ENCODE peak calls at places on chromosomes 13 and 19, in ten cellular contexts. One of them, this sample, is unnamed.

GRCh38 chr19:15323496-15324235 is 8.7 kb downstream of the BRD4 start:
- DNase-seq in transverse colon: peak; percentile 59
- DNase-seq in suprapubic skin: peak; percentile 71
- DNase-seq in stomach: peak; percentile 57
- DNase-seq in ovary: peak; percentile 64
- DNase-seq in esophagus muscularis mucosa: no peak
- DNase-seq in tibial nerve: no peak
- DNase-seq in K562: peak; percentile 28
- DNase-seq in H1: no peak
- DNase-seq in A549: no peak
- DNase-seq in this sample: no peak

GRCh38 chr13:82947121-82948077 is 934.9 kb downstream of the SLITRK1 start:
- DNase-seq in transverse colon: no peak
- DNase-seq in suprapubic skin: no peak
- DNase-seq in stomach: no peak
- DNase-seq in ovary: no peak
- DNase-seq in esophagus muscularis mucosa: no peak
- DNase-seq in tibial nerve: no peak
- DNase-seq in K562: no peak
- DNase-seq in H1: no peak
- DNase-seq in A549: no peak
- DNase-seq in this sample: no peak

GRCh38 chr19:1251503-1252220 is 3.3 kb downstream of the MIDN start:
- DNase-seq in transverse colon: peak; percentile 52
- DNase-seq in suprapubic skin: peak; percentile 90
- DNase-seq in stomach: no peak
- DNase-seq in ovary: peak; percentile 74
- DNase-seq in esophagus muscularis mucosa: no peak
- DNase-seq in tibial nerve: no peak
- DNase-seq in K562: peak; percentile 45
- DNase-seq in H1: no peak
- DNase-seq in A549: no peak
- DNase-seq in this sample: peak; percentile 84

GRCh38 chr19:33859016-33859415 is 62.3 kb downstream of the KCTD15 start:
- DNase-seq in transverse colon: no peak
- DNase-seq in suprapubic skin: no peak
- DNase-seq in stomach: no peak
- DNase-seq in ovary: no peak
- DNase-seq in esophagus muscularis mucosa: no peak
- DNase-seq in tibial nerve: no peak
- DNase-seq in K562: no peak
- DNase-seq in H1: no peak
- DNase-seq in A549: no peak
- DNase-seq in this sample: no peak

GRCh38 chr13:76035711-76036110 is 399.6 kb downstream of the LMO7 start:
- DNase-seq in transverse colon: no peak
- DNase-seq in suprapubic skin: no peak
- DNase-seq in stomach: no peak
- DNase-seq in ovary: no peak
- DNase-seq in esophagus muscularis mucosa: no peak
- DNase-seq in tibial nerve: no peak
- DNase-seq in K562: no peak
- DNase-seq in H1: no peak
- DNase-seq in A549: no peak
- DNase-seq in this sample: no peak

GRCh38 chr19:44109458-44109857 is 3.7 kb upstream of the ZNF225 start:
- DNase-seq in transverse colon: no peak
- DNase-seq in suprapubic skin: no peak
- DNase-seq in stomach: no peak
- DNase-seq in ovary: no peak
- DNase-seq in esophagus muscularis mucosa: no peak
- DNase-seq in tibial nerve: no peak
- DNase-seq in K562: no peak
- DNase-seq in H1: no peak
- DNase-seq in A549: no peak
- DNase-seq in this sample: no peak

GRCh38 chr19:6611441-6611852 is 20.5 kb upstream of the CD70 start:
- DNase-seq in transverse colon: no peak
- DNase-seq in suprapubic skin: no peak
- DNase-seq in stomach: no peak
- DNase-seq in ovary: no peak
- DNase-seq in esophagus muscularis mucosa: no peak
- DNase-seq in tibial nerve: no peak
- DNase-seq in K562: no peak
- DNase-seq in H1: no peak
- DNase-seq in A549: no peak
- DNase-seq in this sample: no peak

GRCh38 chr19:16136185-16137067 is 7.1 kb upstream of the HSH2D start:
- DNase-seq in transverse colon: no peak
- DNase-seq in suprapubic skin: no peak
- DNase-seq in stomach: no peak
- DNase-seq in ovary: no peak
- DNase-seq in esophagus muscularis mucosa: no peak
- DNase-seq in tibial nerve: no peak
- DNase-seq in K562: no peak
- DNase-seq in H1: no peak
- DNase-seq in A549: no peak
- DNase-seq in this sample: no peak

GRCh38 chr19:45518469-45518826 is 11.2 kb downstream of the VASP start:
- DNase-seq in transverse colon: peak; percentile 57
- DNase-seq in suprapubic skin: no peak
- DNase-seq in stomach: peak; percentile 56
- DNase-seq in ovary: no peak
- DNase-seq in esophagus muscularis mucosa: no peak
- DNase-seq in tibial nerve: no peak
- DNase-seq in K562: no peak
- DNase-seq in H1: no peak
- DNase-seq in A549: no peak
- DNase-seq in this sample: no peak

GRCh38 chr19:45526143-45526542 is 18.9 kb downstream of the VASP start:
- DNase-seq in transverse colon: peak; percentile 68
- DNase-seq in suprapubic skin: no peak
- DNase-seq in stomach: peak; percentile 70
- DNase-seq in ovary: peak; percentile 84
- DNase-seq in esophagus muscularis mucosa: no peak
- DNase-seq in tibial nerve: no peak
- DNase-seq in K562: peak; percentile 76
- DNase-seq in H1: peak; percentile 61
- DNase-seq in A549: peak; percentile 88
- DNase-seq in this sample: no peak

GRCh38 chr19:45524575-45525129 is 17.4 kb downstream of the VASP start:
- DNase-seq in transverse colon: no peak
- DNase-seq in suprapubic skin: no peak
- DNase-seq in stomach: no peak
- DNase-seq in ovary: no peak
- DNase-seq in esophagus muscularis mucosa: no peak
- DNase-seq in tibial nerve: no peak
- DNase-seq in K562: no peak
- DNase-seq in H1: no peak
- DNase-seq in A549: no peak
- DNase-seq in this sample: no peak

GRCh38 chr19:45523642-45524256 is 16.5 kb downstream of the VASP start:
- DNase-seq in transverse colon: peak; percentile 85
- DNase-seq in suprapubic skin: peak; percentile 85
- DNase-seq in stomach: peak; percentile 80
- DNase-seq in ovary: peak; percentile 81
- DNase-seq in esophagus muscularis mucosa: peak; percentile 94
- DNase-seq in tibial nerve: no peak
- DNase-seq in K562: peak; percentile 81
- DNase-seq in H1: peak; percentile 64
- DNase-seq in A549: peak; percentile 94
- DNase-seq in this sample: peak; percentile 86

DNA sequence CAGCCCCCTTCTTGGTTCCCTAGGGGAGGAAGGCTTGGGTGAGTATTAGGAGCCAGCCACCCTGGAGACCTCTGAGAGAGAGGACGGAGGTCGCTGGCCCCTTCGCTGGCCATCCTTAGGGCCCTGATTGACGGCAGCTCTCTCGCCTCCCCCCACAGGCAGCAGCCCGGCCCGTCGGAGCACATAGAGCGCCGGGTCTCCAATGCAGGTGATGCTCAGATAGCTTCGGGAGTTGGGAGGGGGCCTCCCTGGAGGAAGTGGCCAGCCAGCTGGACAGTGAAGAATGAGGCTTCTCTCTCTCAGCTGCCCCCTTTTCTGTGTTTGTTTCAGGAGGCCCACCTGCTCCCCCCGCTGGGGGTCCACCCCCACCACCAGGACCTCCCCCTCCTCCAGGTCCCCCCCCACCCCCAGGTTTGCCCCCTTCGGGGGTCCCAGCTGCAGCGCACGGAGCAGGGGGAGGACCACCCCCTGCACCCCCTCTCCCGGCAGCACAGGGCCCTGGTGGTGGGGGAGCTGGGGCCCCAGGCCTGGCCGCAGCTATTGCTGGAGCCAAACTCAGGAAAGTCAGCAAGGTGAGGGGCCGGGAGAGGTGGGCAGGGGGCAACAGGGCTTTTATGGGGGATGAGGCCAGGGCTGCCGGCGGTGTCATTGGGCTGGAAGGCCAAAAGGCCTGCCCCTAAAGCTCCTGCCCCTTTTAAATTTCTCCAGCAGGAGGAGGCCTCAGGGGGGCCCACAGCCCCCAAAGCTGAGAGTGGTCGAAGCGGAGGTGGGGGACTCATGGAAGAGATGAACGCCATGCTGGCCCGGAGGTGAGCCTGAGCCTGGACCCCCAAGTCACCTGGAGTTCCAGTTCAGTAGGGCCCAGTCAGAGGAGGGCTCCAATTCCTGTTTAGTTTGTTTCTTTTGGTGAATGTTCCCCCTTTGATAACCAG is 15.0 kb downstream of the VASP start:
- DNase-seq in transverse colon: no peak
- DNase-seq in suprapubic skin: no peak
- DNase-seq in stomach: no peak
- DNase-seq in ovary: no peak
- DNase-seq in esophagus muscularis mucosa: no peak
- DNase-seq in tibial nerve: no peak
- DNase-seq in K562: no peak
- DNase-seq in H1: no peak
- DNase-seq in A549: no peak
- DNase-seq in this sample: no peak
- H3K4me1 ChIP-seq in transverse colon: no peaks in the 10 kb centered on the region
- H3K4me1 ChIP-seq in suprapubic skin: peaks cover 11% of the 10 kb centered on the region
- H3K4me1 ChIP-seq in stomach: peaks cover 49% of the 10 kb centered on the region
- H3K4me1 ChIP-seq in ovary: peaks cover 1% of the 10 kb centered on the region
- H3K4me1 ChIP-seq in esophagus muscularis mucosa: peaks cover 65% of the 10 kb centered on the region
- H3K4me1 ChIP-seq in tibial nerve: no peaks in the 10 kb centered on the region
- H3K4me1 ChIP-seq in K562: peaks cover 23% of the 10 kb centered on the region
- H3K4me1 ChIP-seq in H1: no peaks in the 10 kb centered on the region
- H3K4me1 ChIP-seq in A549: peaks cover 34% of the 10 kb centered on the region
- H3K4me1 ChIP-seq in this sample: peaks cover 8% of the 10 kb centered on the region

GRCh38 chr19:18478545-18479311 is 40.8 kb upstream of the ISYNA1 start:
- DNase-seq in transverse colon: peak; percentile 76
- DNase-seq in suprapubic skin: peak; percentile 94
- DNase-seq in stomach: peak; percentile 70
- DNase-seq in ovary: peak; percentile 59
- DNase-seq in esophagus muscularis mucosa: peak; percentile 96
- DNase-seq in tibial nerve: peak; percentile 56
- DNase-seq in K562: peak; percentile 71
- DNase-seq in H1: no peak
- DNase-seq in A549: peak; percentile 83
- DNase-seq in this sample: peak; percentile 92
- TF ChIP-seq EP300 in transverse colon: peak; percentile 87
- TF ChIP-seq EP300 in suprapubic skin: no peak
- TF ChIP-seq EP300 in stomach: peak; percentile 60
- TF ChIP-seq EP300 in ovary: peak; percentile 96
- TF ChIP-seq EP300 in esophagus muscularis mucosa: peak; percentile 83
- TF ChIP-seq EP300 in tibial nerve: peak; percentile 87
- TF ChIP-seq EP300 in K562: peak; percentile 56
- TF ChIP-seq EP300 in H1: no peak
- TF ChIP-seq EP300 in A549: no peak
- TF ChIP-seq EP300 in this sample: peak; percentile 99

GRCh38 chr13:30438286-30438685 is 16.0 kb downstream of the UBE2L5 start:
- DNase-seq in transverse colon: no peak
- DNase-seq in suprapubic skin: no peak
- DNase-seq in stomach: no peak
- DNase-seq in ovary: no peak
- DNase-seq in esophagus muscularis mucosa: no peak
- DNase-seq in tibial nerve: no peak
- DNase-seq in K562: no peak
- DNase-seq in H1: no peak
- DNase-seq in A549: no peak
- DNase-seq in this sample: no peak
- H3K4me1 ChIP-seq in transverse colon: no peaks in the 10 kb centered on the region
- H3K4me1 ChIP-seq in suprapubic skin: no peaks in the 10 kb centered on the region
- H3K4me1 ChIP-seq in stomach: no peaks in the 10 kb centered on the region
- H3K4me1 ChIP-seq in ovary: no peaks in the 10 kb centered on the region
- H3K4me1 ChIP-seq in esophagus muscularis mucosa: no peaks in the 10 kb centered on the region
- H3K4me1 ChIP-seq in tibial nerve: no peaks in the 10 kb centered on the region
- H3K4me1 ChIP-seq in K562: no peaks in the 10 kb centered on the region
- H3K4me1 ChIP-seq in H1: no peaks in the 10 kb centered on the region
- H3K4me1 ChIP-seq in A549: no peaks in the 10 kb centered on the region
- H3K4me1 ChIP-seq in this sample: no peaks in the 10 kb centered on the region

DNA sequence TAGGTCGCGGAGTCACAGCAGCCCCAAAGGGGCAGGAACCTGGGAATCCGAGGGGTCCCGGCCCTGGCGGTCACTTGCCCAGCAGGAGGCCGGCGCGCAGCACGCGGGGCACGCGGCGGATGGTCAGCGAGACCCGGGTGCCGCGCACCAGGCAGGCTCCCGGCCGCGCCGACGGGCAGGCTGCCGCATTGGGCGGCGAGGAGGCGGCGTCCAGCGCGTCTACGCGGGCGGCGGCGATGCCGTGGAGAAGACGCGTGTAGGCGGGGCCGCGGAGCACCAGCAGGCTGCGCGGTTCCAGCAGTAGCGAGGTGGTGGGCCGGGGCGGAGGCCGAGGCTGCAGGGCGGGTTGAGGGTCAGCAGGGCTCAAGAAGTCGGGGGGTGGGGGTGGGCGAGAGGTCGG is 607 bp upstream of the SYNE4 start:
- DNase-seq in transverse colon: peak; percentile 76
- DNase-seq in suprapubic skin: peak; percentile 78
- DNase-seq in stomach: peak; percentile 72
- DNase-seq in ovary: peak; percentile 80
- DNase-seq in esophagus muscularis mucosa: no peak
- DNase-seq in tibial nerve: peak; percentile 44
- DNase-seq in K562: no peak
- DNase-seq in H1: no peak
- DNase-seq in A549: peak; percentile 84
- DNase-seq in this sample: peak; percentile 94
- TF ChIP-seq EP300 in transverse colon: no peak
- TF ChIP-seq EP300 in suprapubic skin: no peak
- TF ChIP-seq EP300 in stomach: no peak
- TF ChIP-seq EP300 in ovary: no peak
- TF ChIP-seq EP300 in esophagus muscularis mucosa: no peak
- TF ChIP-seq EP300 in tibial nerve: no peak
- TF ChIP-seq EP300 in K562: no peak
- TF ChIP-seq EP300 in H1: no peak
- TF ChIP-seq EP300 in A549: no peak
- TF ChIP-seq EP300 in this sample: no peak